ENCODE peak calls at places on chromosomes 1 and 21, in four cellular contexts. K, V, L and M are unnamed samples.

GRCh38 chr21:44982558-44983244 is 42.9 kb downstream of the SLX9 start:
- DNase-seq in K (no peak), V (peak; percentile 77), L (no peak), M (no peak)

GRCh38 chr1:119862276-119862675 is 34.0 kb downstream of the ADAM30 start:
- DNase-seq in K (no peak), V (no peak), L (no peak), M (no peak)

GRCh38 chr21:46392921-46393320 is 65.8 kb upstream of the DIP2A start:
- DNase-seq in K (no peak), V (no peak), L (no peak), M (no peak)

GRCh38 chr1:223717695-223718363 is 5.5 kb downstream of the CAPN2 start:
- DNase-seq in K (no peak), V (no peak), L (no peak), M (no peak)

GRCh38 chr1:108149796-108150467 is 50.2 kb downstream of the SLC25A24 start:
- DNase-seq in K (no peak), V (no peak), L (no peak), M (no peak)

GRCh38 chr1:202155478-202156021 is 4.9 kb downstream of the PTPN7 start:
- DNase-seq in K (peak; percentile 28), V (peak; percentile 85), L (no peak), M (no peak)

GRCh38 chr21:31530918-31531705 is 128.4 kb upstream of the SOD1 start:
- DNase-seq in K (no peak), V (peak; percentile 89), L (no peak), M (no peak)

GRCh38 chr1:211323156-211324063 is 3.2 kb upstream of the TRAF5 start:
- DNase-seq in K (peak; percentile 84), V (peak; percentile 72), L (peak; percentile 59), M (peak; percentile 67)

GRCh38 chr1:214990619-214991018 is 91.9 kb upstream of the KCNK2 start:
- DNase-seq in K (no peak), V (no peak), L (no peak), M (no peak)

GRCh38 chr1:109521465-109521951 is 12.0 kb upstream of the AMIGO1 start:
- DNase-seq in K (no peak), V (no peak), L (no peak), M (no peak)

GRCh38 chr1:113930499-113931161 is 1.5 kb downstream of the HIPK1 start:
- DNase-seq in K (peak; percentile 23), V (no peak), L (no peak), M (peak; percentile 57)

GRCh38 chr1:181317261-181317924 is 165.9 kb upstream of the CACNA1E start:
- DNase-seq in K (no peak), V (no peak), L (no peak), M (no peak)

GRCh38 chr1:159843459-159843858 is 16.8 kb downstream of the SLAMF8 start:
- DNase-seq in K (no peak), V (no peak), L (no peak), M (no peak)

GRCh38 chr1:44962729-44963128 is 23.7 kb downstream of the EIF2B3 start:
- DNase-seq in K (no peak), V (no peak), L (no peak), M (no peak)

GRCh38 chr1:8116892-8117262 is 90.8 kb upstream of the ERRFI1 start:
- DNase-seq in K (no peak), V (no peak), L (no peak), M (no peak)

GRCh38 chr1:224632381-224632871 is 16.3 kb downstream of the CNIH3 start:
- DNase-seq in K (no peak), V (no peak), L (no peak), M (no peak)

GRCh38 chr1:25477448-25478034 is 46.8 kb downstream of the MACO1 start:
- DNase-seq in K (no peak), V (no peak), L (no peak), M (no peak)

GRCh38 chr1:92352856-92353255 is 54.0 kb downstream of the RPAP2 start:
- DNase-seq in K (no peak), V (no peak), L (no peak), M (no peak)

GRCh38 chr1:197615693-197616011 is 159.6 kb downstream of the DENND1B start:
- DNase-seq in K (no peak), V (no peak), L (no peak), M (no peak)

GRCh38 chr1:224170748-224171478 is 12.1 kb upstream of the DEGS1 start:
- DNase-seq in K (no peak), V (no peak), L (no peak), M (no peak)

GRCh38 chr1:54136963-54137531 is 15.8 kb downstream of the CDCP2 start:
- DNase-seq in K (no peak), V (no peak), L (no peak), M (no peak)

GRCh38 chr1:240802271-240802670 is 190.3 kb upstream of the GREM2 start:
- DNase-seq in K (no peak), V (no peak), L (no peak), M (no peak)

GRCh38 chr1:60129916-60130315 is 56.3 kb upstream of the C1orf87 start:
- DNase-seq in K (no peak), V (no peak), L (no peak), M (no peak)
- TF ChIP-seq CTCF in K (no peak), V (no peak), L (no peak), M (no peak)

GRCh38 chr21:16492892-16493291 is 763.1 kb downstream of the USP25 start:
- DNase-seq in K (no peak), V (no peak), L (no peak), M (no peak)

GRCh38 chr21:16492356-16492755 is 762.6 kb downstream of the USP25 start:
- DNase-seq in K (no peak), V (no peak), L (no peak), M (no peak)

GRCh38 chr21:16502273-16502672 is 772.5 kb downstream of the USP25 start:
- DNase-seq in K (no peak), V (no peak), L (no peak), M (no peak)

DNA sequence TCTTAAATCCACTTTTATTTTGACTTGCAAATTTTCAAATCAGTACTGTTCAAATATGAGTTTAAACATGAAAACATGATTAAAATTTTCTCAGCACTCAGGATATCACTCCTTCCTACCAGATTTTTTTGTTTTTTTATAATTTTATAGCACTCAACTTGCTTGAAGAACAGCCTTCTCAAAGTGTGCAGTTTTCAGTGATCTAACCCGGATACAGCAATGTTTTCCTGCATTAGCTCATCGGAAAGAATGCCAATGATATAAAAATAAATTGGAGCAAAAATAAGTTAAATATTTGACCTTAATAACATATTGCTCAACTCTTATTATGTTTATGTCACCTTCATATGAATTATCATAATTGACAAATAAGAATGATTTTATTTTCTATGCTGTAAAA is 766.8 kb downstream of the USP25 start:
- DNase-seq in K (no peak), V (no peak), L (no peak), M (no peak)
- TF ChIP-seq CTCF in K (no peak), V (no peak), L (no peak), M (no peak)

DNA sequence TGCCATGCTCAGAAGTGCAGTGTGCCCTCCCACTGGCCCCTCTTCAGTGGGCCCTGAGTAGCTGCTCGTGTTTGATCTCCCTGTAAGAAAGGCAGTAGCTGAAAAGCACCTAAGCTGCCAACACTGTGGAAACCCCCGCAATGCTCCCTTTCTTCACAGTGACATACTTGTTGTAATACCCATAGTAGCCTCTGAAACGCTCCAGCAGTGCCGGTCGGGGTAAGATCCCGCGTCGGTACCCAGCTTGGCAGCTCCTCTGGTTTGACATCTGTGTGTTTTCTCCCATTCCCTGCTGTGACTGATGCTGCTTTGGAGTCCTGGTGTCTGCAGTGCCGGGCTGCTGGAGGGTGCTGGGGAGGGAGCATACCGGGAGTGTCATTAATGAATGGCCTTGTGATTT is 3.6 kb downstream of the CHAF1B start:
- DNase-seq in K (no peak), V (no peak), L (no peak), M (peak; percentile 22)
- TF ChIP-seq CTCF in K (no peak), V (no peak), L (no peak), M (no peak)

DNA sequence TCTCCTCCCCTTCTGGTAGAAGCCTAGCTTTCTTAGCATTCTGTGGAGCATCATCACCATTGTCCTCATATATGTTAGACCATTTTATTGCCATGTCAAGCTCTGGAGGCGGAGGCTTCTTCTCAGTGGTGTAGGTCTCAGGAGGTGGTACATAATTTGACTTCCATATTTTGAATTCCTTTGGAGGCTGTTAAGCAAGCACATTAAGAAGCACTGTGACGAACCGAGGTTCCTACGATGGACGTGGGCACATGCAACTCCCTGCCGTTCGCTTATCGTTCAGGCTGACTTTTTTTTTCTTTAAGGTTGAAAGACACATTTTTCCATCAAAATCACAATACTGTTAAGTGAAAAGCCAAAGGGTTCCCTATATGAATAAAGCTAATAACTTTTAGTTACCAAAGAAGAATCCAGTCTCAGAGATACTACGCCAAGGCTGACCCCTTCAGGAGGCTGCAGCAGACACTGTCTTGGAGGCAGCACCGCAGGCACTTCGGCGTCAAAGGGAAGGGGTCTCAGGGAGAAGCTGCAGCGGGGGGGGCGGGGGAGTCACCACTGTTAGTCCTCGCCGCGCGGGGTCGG is 835 bp downstream of the C1orf52 start:
- DNase-seq in K (no peak), V (no peak), L (no peak), M (no peak)
- TF ChIP-seq CTCF in K (no peak), V (no peak), L (peak; percentile 19), M (peak; percentile 20)

GRCh38 chr1:12507631-12508030 is 110.4 kb downstream of the DHRS3 start:
- DNase-seq in K (no peak), V (no peak), L (no peak), M (no peak)

GRCh38 chr1:12506581-12507280 is 111.3 kb downstream of the DHRS3 start:
- DNase-seq in K (no peak), V (no peak), L (no peak), M (no peak)

GRCh38 chr1:12511128-12511484 is 106.9 kb downstream of the DHRS3 start:
- DNase-seq in K (no peak), V (no peak), L (no peak), M (no peak)

GRCh38 chr1:12511516-12512468 is 106.2 kb downstream of the DHRS3 start:
- DNase-seq in K (no peak), V (no peak), L (no peak), M (no peak)

GRCh38 chr1:12508849-12509248 is 109.2 kb downstream of the DHRS3 start:
- DNase-seq in K (no peak), V (no peak), L (no peak), M (no peak)
- TF ChIP-seq CTCF in K (no peak), V (no peak), L (no peak), M (no peak)

GRCh38 chr1:156704930-156705320 is 458 bp downstream of the CRABP2 start:
- DNase-seq in K (peak; percentile 57), V (peak; percentile 58), L (peak; percentile 64), M (no peak)

GRCh38 chr1:156705321-156705917 is at the start of gene CRABP2:
- DNase-seq in K (peak; percentile 94), V (peak; percentile 60), L (peak; percentile 64), M (no peak)

GRCh38 chr1:156703336-156703735 is 2.0 kb downstream of the CRABP2 start:
- DNase-seq in K (no peak), V (no peak), L (no peak), M (no peak)

GRCh38 chr1:156704166-156704711 is 1.1 kb downstream of the CRABP2 start:
- DNase-seq in K (no peak), V (no peak), L (no peak), M (no peak)

DNA sequence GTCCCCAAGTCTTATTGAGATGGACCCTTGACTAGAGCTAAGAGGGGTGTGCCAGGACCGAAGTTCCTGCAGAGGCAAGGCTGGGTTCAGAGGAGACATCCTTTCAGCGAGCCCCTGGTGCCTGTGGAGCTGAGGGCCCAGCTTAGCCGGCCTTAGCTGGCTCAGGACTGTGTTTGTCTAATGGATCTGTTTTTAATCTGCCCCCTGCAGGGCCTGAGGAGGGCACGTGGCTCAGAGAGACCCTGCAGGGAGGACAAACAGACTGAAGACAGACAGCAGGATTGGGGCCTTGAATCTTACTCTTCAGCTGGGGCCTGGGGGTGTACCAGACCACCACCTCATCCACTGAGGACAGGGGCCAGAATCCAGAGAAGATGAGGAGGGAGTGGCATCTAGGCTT is 1.6 kb downstream of the CRABP2 start:
- DNase-seq in K (peak; percentile 94), V (no peak), L (no peak), M (no peak)
- TF ChIP-seq CTCF in K (peak; percentile 4), V (no peak), L (no peak), M (no peak)